ENCODE peak calls at places on chromosomes 7 and 10, in nine cellular contexts. B is mucosa of descending colon, G is IMR-90, T is nucleus accumbens, U is T-cell, Z is NCI-H146, K is hypothalamus, C is AG04449, F is left kidney. Y is an unnamed sample.

GRCh38 chr7:141198191-141198958 is 124.5 kb downstream of the TMEM178B start:
- DNase-seq in B (no peak), Z (no peak), U (no peak), K (no peak), G (no peak), C (no peak), F (peak), T (no peak), Y (no peak)

GRCh38 chr7:12093365-12093764 is 117.7 kb upstream of the TMEM106B start:
- DNase-seq in Z (no peak), C (no peak), K (no peak), B (no peak), T (no peak), F (no peak), U (no peak), G (no peak), Y (peak)

GRCh38 chr10:104779701-104780100 is 138.6 kb downstream of the SORCS3 start:
- DNase-seq in K (no peak), G (no peak), Z (no peak), F (no peak), C (no peak), B (no peak), U (no peak), T (peak), Y (peak)

GRCh38 chr7:48250441-48250951 is 79.2 kb downstream of the ABCA13 start:
- DNase-seq in C (no peak), F (peak), U (no peak), Z (no peak), K (no peak), T (no peak), B (no peak), G (peak), Y (no peak)

GRCh38 chr10:22461891-22462290 is 116.6 kb downstream of the SPAG6 start:
- DNase-seq in G (no peak), K (no peak), U (no peak), F (no peak), Z (no peak), T (no peak), C (no peak), B (no peak), Y (no peak)

GRCh38 chr10:110171032-110171431 is 36.4 kb upstream of the MXI1 start:
- DNase-seq in C (no peak), B (no peak), K (no peak), T (no peak), U (no peak), F (no peak), Z (no peak), G (no peak), Y (no peak)

GRCh38 chr10:111175786-111176185 is 99.0 kb downstream of the ADRA2A start:
- DNase-seq in B (no peak), T (no peak), U (no peak), K (no peak), Z (peak), F (no peak), C (no peak), G (no peak), Y (no peak)

GRCh38 chr10:77416327-77417135 is 221.1 kb downstream of the KCNMA1 start:
- DNase-seq in Z (no peak), C (peak), K (no peak), U (no peak), B (no peak), G (peak), T (no peak), F (peak), Y (no peak)

GRCh38 chr7:125424721-125425120 is 495.1 kb upstream of the POT1 start:
- DNase-seq in K (no peak), C (no peak), U (no peak), G (no peak), B (no peak), Z (no peak), T (no peak), F (no peak), Y (no peak)

GRCh38 chr7:156590212-156590611 is 50.4 kb upstream of the RNF32 start:
- DNase-seq in C (no peak), G (no peak), T (no peak), F (no peak), Z (no peak), B (no peak), U (no peak), K (no peak), Y (no peak)

GRCh38 chr10:4195214-4195613 is 410.2 kb upstream of the KLF6 start:
- DNase-seq in G (peak), F (no peak), B (no peak), U (no peak), Z (no peak), K (no peak), C (no peak), T (no peak), Y (no peak)

GRCh38 chr10:109894516-109894915 is 28.8 kb downstream of the XPNPEP1 start:
- DNase-seq in K (no peak), Z (no peak), C (no peak), U (no peak), F (no peak), T (peak), G (peak), B (no peak), Y (peak)

GRCh38 chr10:129725890-129726631 is 238.0 kb downstream of the EBF3 start:
- DNase-seq in T (no peak), G (no peak), K (no peak), U (no peak), Z (no peak), B (no peak), C (no peak), F (no peak), Y (no peak)

GRCh38 chr7:32921896-32922295 is 30.3 kb upstream of the KBTBD2 start:
- DNase-seq in B (no peak), C (peak), F (no peak), T (no peak), G (peak), K (no peak), Z (no peak), U (no peak), Y (no peak)

GRCh38 chr7:131836733-131837132 is 280.3 kb upstream of the PODXL start:
- DNase-seq in F (no peak), U (no peak), T (no peak), Z (no peak), C (no peak), G (no peak), K (no peak), B (no peak), Y (no peak)

GRCh38 chr7:100684534-100685042 is 9.5 kb downstream of the GIGYF1 start:
- DNase-seq in F (no peak), T (no peak), B (no peak), Z (no peak), G (no peak), K (no peak), C (no peak), U (no peak), Y (no peak)

GRCh38 chr10:30215631-30216030 is 133.4 kb downstream of the MTPAP start:
- DNase-seq in G (no peak), U (no peak), F (peak), B (no peak), C (no peak), K (no peak), Z (no peak), T (no peak), Y (no peak)

GRCh38 chr10:70054902-70055301 is 2.3 kb downstream of the MACROH2A2 start:
- DNase-seq in U (no peak), G (no peak), Z (peak), F (no peak), K (no peak), B (no peak), T (no peak), C (no peak), Y (no peak)

GRCh38 chr10:122492955-122493597 is 31.7 kb downstream of the HTRA1 start:
- DNase-seq in F (no peak), B (no peak), U (no peak), T (no peak), C (no peak), K (no peak), G (peak), Z (no peak), Y (no peak)

GRCh38 chr10:110919971-110920881 is 822 bp downstream of the SHOC2 start:
- DNase-seq in C (no peak), B (peak), T (peak), G (peak), U (peak), K (peak), F (peak), Z (peak), Y (peak)

GRCh38 chr7:122675621-122676020 is 23.3 kb downstream of the RNF133 start:
- DNase-seq in C (no peak), K (no peak), Z (no peak), B (no peak), T (no peak), F (no peak), G (no peak), U (no peak), Y (no peak)

GRCh38 chr10:16105082-16105481 is 244.8 kb upstream of the MINDY3 start:
- DNase-seq in T (no peak), C (no peak), G (no peak), U (no peak), Z (no peak), K (no peak), F (no peak), B (no peak), Y (no peak)

GRCh38 chr10:44923611-44924010 is 12.5 kb downstream of the TMEM72 start:
- DNase-seq in G (no peak), C (no peak), F (no peak), B (no peak), T (no peak), K (no peak), U (no peak), Z (no peak), Y (no peak)

GRCh38 chr7:45013465-45013967 is 13.5 kb downstream of the CCM2 start:
- DNase-seq in T (no peak), U (no peak), G (no peak), F (no peak), B (no peak), K (no peak), Z (no peak), C (no peak), Y (no peak)

GRCh38 chr7:28483112-28483511 is 70.8 kb downstream of the CREB5 start:
- DNase-seq in G (peak), U (no peak), F (no peak), K (no peak), T (no peak), B (no peak), Z (no peak), C (no peak), Y (no peak)

GRCh38 chr10:71029411-71029881 is 141.1 kb upstream of the PCBD1 start:
- DNase-seq in T (no peak), Z (no peak), U (no peak), K (no peak), C (no peak), F (no peak), G (no peak), B (no peak), Y (no peak)

GRCh38 chr10:79142064-79142491 is 73.3 kb downstream of the ZMIZ1 start:
- DNase-seq in G (peak), K (no peak), C (no peak), Z (no peak), B (no peak), T (no peak), F (peak), U (no peak), Y (no peak)

GRCh38 chr10:122476034-122476695 is 14.8 kb downstream of the HTRA1 start:
- DNase-seq in G (no peak), Z (peak), B (no peak), U (no peak), K (no peak), T (peak), F (peak), C (no peak), Y (no peak)

GRCh38 chr10:70906031-70906804 is 17.9 kb upstream of the PCBD1 start:
- DNase-seq in G (no peak), K (no peak), T (no peak), C (no peak), Z (no peak), B (no peak), F (no peak), U (no peak), Y (no peak)

GRCh38 chr10:13890233-13890616 is 303.5 kb downstream of the PRPF18 start:
- DNase-seq in F (peak), T (no peak), G (peak), K (no peak), C (no peak), Z (no peak), U (no peak), B (no peak), Y (no peak)

GRCh38 chr10:59905066-59905734 is 1.2 kb downstream of the CCDC6 start:
- DNase-seq in T (no peak), F (peak), Z (peak), K (peak), U (no peak), C (no peak), B (peak), G (peak), Y (no peak)

GRCh38 chr10:124647421-124648130 is 96.6 kb downstream of the FAM53B start:
- DNase-seq in C (no peak), F (peak), Z (peak), K (no peak), T (peak), U (peak), B (peak), G (peak), Y (no peak)

GRCh38 chr7:21587139-21587773 is 44.4 kb downstream of the DNAH11 start:
- DNase-seq in U (no peak), Z (no peak), F (no peak), B (no peak), C (no peak), K (no peak), T (no peak), G (no peak), Y (no peak)

GRCh38 chr7:23100697-23101096 is 4.9 kb upstream of the KLHL7 start:
- DNase-seq in C (no peak), T (no peak), B (no peak), U (no peak), Z (no peak), F (no peak), K (no peak), G (no peak), Y (no peak)

GRCh38 chr10:102710604-102711003 is 3.6 kb downstream of the ARL3 start:
- DNase-seq in C (no peak), K (no peak), F (no peak), G (peak), U (no peak), T (no peak), Z (no peak), B (no peak), Y (no peak)

GRCh38 chr7:96311967-96312366 is 9.9 kb downstream of the SLC25A13 start:
- DNase-seq in Z (no peak), K (no peak), U (no peak), B (no peak), C (no peak), G (peak), F (no peak), T (no peak), Y (peak)

GRCh38 chr10:123143162-123143824 is 4.6 kb upstream of the HMX2 start:
- DNase-seq in G (no peak), C (no peak), T (no peak), Z (no peak), U (no peak), K (no peak), F (peak), B (no peak), Y (no peak)

GRCh38 chr10:80523776-80524175 is 13.9 kb upstream of the SH2D4B start:
- DNase-seq in U (no peak), F (no peak), Z (no peak), B (no peak), K (no peak), G (no peak), T (peak), C (no peak), Y (no peak)

GRCh38 chr7:47470567-47471357 is 111.1 kb downstream of the TNS3 start:
- DNase-seq in K (no peak), U (no peak), G (no peak), C (no peak), Z (peak), F (peak), B (peak), T (no peak), Y (no peak)

GRCh38 chr10:49442863-49443262 is 47.0 kb upstream of the DRGX start:
- DNase-seq in B (no peak), Z (no peak), K (no peak), U (no peak), F (no peak), G (no peak), C (no peak), T (no peak), Y (no peak)